ENCODE peak calls at places on chromosomes 13 and 19, in four cellular contexts. N, M, P and X are unnamed samples.

GRCh38 chr13:24664726-24665409 is 15.3 kb upstream of the ATP12A start:
- DNase-seq in N (no peak), M (no peak), P (no peak), X (no peak)

GRCh38 chr13:84821261-84821660 is 939.0 kb upstream of the SLITRK1 start:
- DNase-seq in N (no peak), M (no peak), P (no peak), X (no peak)

GRCh38 chr13:98570929-98571372 is 6.0 kb downstream of the STK24 start:
- DNase-seq in N (no peak), M (no peak), P (peak; percentile 80), X (no peak)

GRCh38 chr13:98487016-98487415 is 89.9 kb downstream of the STK24 start:
- DNase-seq in N (no peak), M (peak; percentile 42), P (no peak), X (no peak)

GRCh38 chr13:110455444-110455843 is 106.1 kb downstream of the RAB20 start:
- DNase-seq in N (no peak), M (no peak), P (no peak), X (no peak)

GRCh38 chr19:720691-721160 is 12.0 kb downstream of the PALM start:
- DNase-seq in N (peak; percentile 63), M (no peak), P (no peak), X (no peak)

GRCh38 chr13:48502601-48503319 is 30.1 kb downstream of the RCBTB2 start:
- DNase-seq in N (no peak), M (no peak), P (no peak), X (no peak)

GRCh38 chr13:101455863-101456262 is 3.4 kb downstream of the ITGBL1 start:
- DNase-seq in N (no peak), M (peak; percentile 91), P (no peak), X (no peak)

GRCh38 chr13:105798541-105798940 is 736.9 kb downstream of the EFNB2 start:
- DNase-seq in N (no peak), M (no peak), P (no peak), X (no peak)

GRCh38 chr19:29840066-29840950 is 28.5 kb downstream of the CCNE1 start:
- DNase-seq in N (no peak), M (no peak), P (no peak), X (no peak)

GRCh38 chr19:5628470-5628869 is 5.6 kb downstream of the SAFB start:
- DNase-seq in N (no peak), M (peak; percentile 43), P (no peak), X (no peak)

GRCh38 chr19:12843999-12844732 is 5.9 kb downstream of the MAST1 start:
- DNase-seq in N (no peak), M (no peak), P (no peak), X (no peak)

GRCh38 chr13:111398715-111399299 is 78.4 kb downstream of the TEX29 start:
- DNase-seq in N (no peak), M (no peak), P (no peak), X (no peak)

GRCh38 chr13:110353339-110353977 is 46.4 kb downstream of the COL4A2 start:
- DNase-seq in N (no peak), M (no peak), P (no peak), X (no peak)

DNA sequence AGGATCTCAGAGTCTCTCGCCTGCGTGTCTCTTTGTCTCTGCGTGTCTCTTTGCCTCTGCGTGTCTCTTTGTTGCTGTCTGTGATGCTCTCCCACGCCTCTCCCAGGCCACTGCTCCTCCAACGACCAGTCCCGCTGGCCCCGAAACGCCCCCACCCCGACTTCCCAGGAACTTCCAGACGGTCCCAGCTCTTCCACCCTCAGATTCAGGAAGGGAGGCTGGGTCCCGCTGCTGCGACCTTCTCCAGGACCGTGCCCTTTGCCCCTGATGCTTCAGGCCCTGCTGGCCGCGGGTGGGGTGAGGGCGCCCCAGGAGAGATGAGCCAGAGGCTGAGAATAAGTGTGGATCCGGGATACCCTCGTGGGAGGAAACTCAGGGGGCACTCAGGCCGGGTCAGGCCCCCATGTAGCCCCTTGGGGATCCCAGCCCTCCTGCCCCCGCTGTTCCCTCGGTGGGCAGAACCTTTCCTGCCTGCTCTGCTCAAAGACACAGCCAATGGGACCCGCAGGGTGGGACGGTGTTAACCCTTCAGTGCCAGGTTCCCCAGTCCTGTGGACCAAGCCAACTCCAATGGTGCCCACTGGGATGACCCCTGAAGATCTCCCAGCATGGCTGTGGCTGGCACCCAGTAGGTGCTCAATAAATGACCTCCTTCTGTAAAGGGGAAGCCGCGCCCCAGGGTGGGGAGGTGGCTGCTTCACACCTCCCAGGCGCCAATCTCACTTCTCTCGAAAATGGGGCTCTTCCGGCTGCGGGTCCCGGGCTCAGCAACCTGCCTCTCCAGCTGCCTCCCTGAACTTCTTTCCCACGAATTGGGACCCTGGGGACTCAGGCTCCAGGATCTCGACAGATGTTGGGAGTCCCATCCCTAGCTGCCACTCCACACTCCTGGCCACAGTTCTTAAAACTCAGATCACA is 1.5 kb upstream of the S1PR5 start:
- DNase-seq in N (no peak), M (no peak), P (no peak), X (peak; percentile 11)
- H3K27me3 ChIP-seq in N (peaks cover 4% of the 10 kb centered on the region), M (peaks cover 37% of the 10 kb centered on the region), P (peaks cover 41% of the 10 kb centered on the region), X (peaks cover 75% of the 10 kb centered on the region)

GRCh38 chr13:51397262-51397933 is 55.4 kb downstream of the INTS6 start:
- DNase-seq in N (no peak), M (peak; percentile 69), P (no peak), X (no peak)
- H3K27ac ChIP-seq in N (no peak overlapping the region), M (no peak overlapping the region), P (no peak overlapping the region), X (no peak overlapping the region)

GRCh38 chr19:8307965-8308866 is at the start of gene CD320:
- DNase-seq in N (peak; percentile 89), M (peak; percentile 89), P (peak; percentile 88), X (peak; percentile 90)
- H3K4me3 ChIP-seq in N (peak within 1 kb of the TSS; percentile 59), M (peak within 1 kb of the TSS; percentile 60), P (peak within 1 kb of the TSS; percentile 47), X (peak within 1 kb of the TSS; percentile 56)

DNA sequence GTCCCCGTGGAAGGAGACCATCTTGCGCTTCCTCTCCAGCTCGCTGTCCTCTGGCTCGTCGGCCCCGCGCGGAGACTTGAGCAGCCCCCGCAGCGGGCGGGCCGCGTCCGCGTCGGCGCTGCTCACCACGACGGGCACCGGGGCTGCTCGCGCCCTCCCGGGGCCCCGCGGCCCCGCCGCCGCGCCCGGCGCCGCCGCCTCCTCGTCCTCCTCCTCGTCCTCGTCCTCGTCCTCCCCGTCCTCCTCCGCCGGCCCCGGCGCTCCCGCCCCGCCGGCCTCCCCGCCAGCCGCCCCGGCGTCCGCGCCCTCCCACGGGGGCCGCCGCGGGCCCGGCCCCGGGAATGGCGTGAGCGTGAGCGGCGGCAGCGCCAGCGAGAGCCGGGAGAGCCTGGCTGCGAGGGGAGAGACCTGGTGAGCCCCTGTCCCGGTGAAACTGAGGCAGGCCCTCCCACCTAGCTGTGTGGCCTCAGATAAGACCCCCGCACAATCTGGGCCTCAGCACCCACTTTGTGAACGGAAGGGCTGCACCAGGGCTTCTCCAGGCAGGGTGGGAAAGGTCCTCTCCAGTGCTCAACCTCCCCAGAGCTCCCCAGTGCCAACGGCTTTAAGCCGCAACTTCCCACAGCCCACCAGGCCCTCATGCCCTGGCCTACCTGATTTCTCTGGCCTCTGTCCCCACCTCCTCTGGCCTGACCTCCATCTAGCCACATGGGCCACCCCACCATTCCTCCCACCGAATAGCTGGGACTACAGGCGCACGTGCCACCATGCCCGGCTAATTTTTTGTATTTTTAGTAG is 17.7 kb downstream of the LMTK3 start:
- DNase-seq in N (peak; percentile 35), M (no peak), P (no peak), X (no peak)
- H3K27me3 ChIP-seq in N (peaks cover 2% of the 10 kb centered on the region), M (peaks cover 20% of the 10 kb centered on the region), P (no peaks in the 10 kb centered on the region), X (no peaks in the 10 kb centered on the region)

DNA sequence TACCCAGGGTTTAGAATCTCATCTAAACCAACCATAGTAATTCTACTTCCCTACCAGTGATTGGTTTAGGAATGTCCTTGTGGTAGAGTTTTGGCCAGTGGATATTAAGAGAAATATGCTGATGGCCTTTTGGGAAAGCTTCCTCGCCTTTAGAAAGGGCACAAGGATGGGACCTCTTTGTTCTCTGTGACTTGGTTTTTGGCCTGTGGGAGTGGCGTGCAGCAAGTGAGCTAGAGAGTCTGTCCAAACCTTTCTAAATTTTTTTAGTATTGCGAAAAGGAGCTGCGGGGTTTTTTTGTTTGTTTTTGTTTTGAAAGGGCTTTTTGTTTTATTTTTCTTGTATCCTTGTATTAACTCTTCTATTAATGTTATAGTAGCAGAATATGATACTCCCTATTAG is 20.6 kb downstream of the USPL1 start:
- DNase-seq in N (no peak), M (no peak), P (no peak), X (no peak)
- H3K27ac ChIP-seq in N (no peak overlapping the region), M (no peak overlapping the region), P (no peak overlapping the region), X (no peak overlapping the region)

DNA sequence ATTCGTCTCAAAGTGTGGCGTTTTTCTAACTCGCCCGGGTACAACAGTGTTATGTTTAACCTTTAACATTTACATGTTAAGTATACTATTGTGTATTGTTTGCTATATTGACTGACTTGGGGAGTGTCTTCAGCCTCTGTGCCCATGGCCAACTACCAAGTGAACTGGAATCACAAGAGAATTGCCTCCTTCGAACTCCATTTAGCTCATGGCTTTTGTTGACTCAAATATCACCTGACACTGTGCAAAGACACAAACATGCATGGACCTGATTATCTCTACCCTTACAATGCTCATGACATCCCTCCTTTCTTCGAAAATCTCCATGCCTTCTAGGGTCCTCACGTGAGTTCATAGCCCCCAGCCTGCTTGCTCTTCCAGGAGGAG is 737 bp downstream of the ZNF814 start:
- DNase-seq in N (no peak), M (no peak), P (peak; percentile 25), X (no peak)
- H3K4me3 ChIP-seq in N (peak overlapping the region; percentile 51), M (peak overlapping the region; percentile 84), P (peak overlapping the region; percentile 89), X (peak overlapping the region; percentile 79)

GRCh38 chr19:4571305-4571917 is 11.9 kb upstream of the SEMA6B start:
- DNase-seq in N (no peak), M (no peak), P (no peak), X (no peak)
- H3K27me3 ChIP-seq in N (no peaks in the 10 kb centered on the region), M (no peaks in the 10 kb centered on the region), P (peaks cover 3% of the 10 kb centered on the region), X (no peaks in the 10 kb centered on the region)

GRCh38 chr19:16064209-16064889 is 11.9 kb upstream of the TPM4 start:
- DNase-seq in N (no peak), M (no peak), P (no peak), X (no peak)
- H3K27ac ChIP-seq in N (no peak overlapping the region), M (peak overlapping the region; percentile 68), P (no peak overlapping the region), X (no peak overlapping the region)

DNA sequence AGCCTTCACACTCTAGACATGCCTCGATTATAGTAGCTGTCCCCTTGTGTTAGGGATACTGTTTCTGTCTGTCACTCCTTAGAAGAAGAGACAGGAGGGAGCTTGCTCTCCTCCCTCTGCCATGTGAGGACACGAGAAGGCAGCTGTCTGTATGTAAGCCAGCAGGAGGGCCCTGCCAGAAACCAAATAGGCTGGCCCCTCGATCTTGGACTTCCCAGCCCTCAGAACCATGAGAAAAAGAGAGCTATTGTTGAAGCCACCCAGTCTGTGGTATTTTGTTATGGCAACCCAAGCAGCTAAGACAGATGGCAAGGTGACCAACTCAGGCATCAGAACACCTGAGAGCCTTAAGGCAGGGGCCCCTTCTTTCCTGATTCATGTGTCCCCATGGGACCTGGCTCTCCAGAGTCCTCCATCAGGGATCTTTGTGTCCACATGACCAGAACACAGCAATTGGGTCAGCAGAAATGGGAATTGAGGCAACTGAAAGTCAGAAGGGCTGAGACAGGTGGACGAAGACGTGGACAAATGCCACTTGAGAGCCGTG is 65.6 kb upstream of the NPAS1 start:
- DNase-seq in N (no peak), M (no peak), P (no peak), X (no peak)
- H3K4me3 ChIP-seq in N (no peak overlapping the region), M (no peak overlapping the region), P (no peak overlapping the region), X (no peak overlapping the region)

GRCh38 chr19:43799502-43800142 is 2.6 kb downstream of the LYPD5 start:
- DNase-seq in N (no peak), M (no peak), P (peak; percentile 34), X (no peak)
- H3K27me3 ChIP-seq in N (no peaks in the 10 kb centered on the region), M (peaks cover 16% of the 10 kb centered on the region), P (no peaks in the 10 kb centered on the region), X (peaks cover 40% of the 10 kb centered on the region)